ENCODE peak calls at places on chromosomes 4 and X, in eight cellular contexts. E is stimulated activated CD8-positive, alpha-beta memory T cell treated with anti-CD3 and anti-CD28 coated beads, Interleukin-7, amount 100 ng/mL, for 24 hours; M is endothelial cell; F is iris pigment epithelial cell; Q is brain microvascular endothelial cell; G is neural progenitor cell; B is EL; C is uterus. O is an unnamed sample.
A peak's percentile ranks its signal among the peaks of the same experiment; 100 is the strongest.

GRCh38 chr4:40617903-40618302 is 11.8 kb downstream of the RBM47 start:
- DNase-seq in C (no peak), G (no peak), E (no peak), B (no peak), Q (no peak), M (no peak), F (peak; percentile 58), O (no peak)

GRCh38 chrX:71618787-71619186 is 476 bp upstream of the CXCR3 start:
- DNase-seq in Q (no peak), E (no peak), G (no peak), F (no peak), C (no peak), M (no peak), B (no peak), O (no peak)

GRCh38 chr4:35986537-35986936 is 257.8 kb downstream of the ARAP2 start:
- DNase-seq in C (no peak), E (no peak), B (no peak), G (no peak), Q (no peak), M (no peak), F (no peak), O (no peak)

GRCh38 chr4:128517096-128517738 is 229.6 kb upstream of the PGRMC2 start:
- DNase-seq in B (peak; percentile 59), G (no peak), F (peak; percentile 37), E (no peak), M (no peak), Q (no peak), C (no peak), O (no peak)

GRCh38 chr4:69830529-69831269 is 29.2 kb downstream of the SULT1E1 start:
- DNase-seq in F (peak; percentile 67), E (no peak), B (no peak), G (no peak), C (no peak), M (no peak), Q (peak; percentile 62), O (no peak)

GRCh38 chrX:45172890-45173289 is 27.8 kb downstream of the DIPK2B start:
- DNase-seq in F (peak; percentile 77), Q (peak; percentile 27), B (peak; percentile 53), G (no peak), C (no peak), M (no peak), E (no peak), O (no peak)

GRCh38 chr4:158304694-158305093 is 94.4 kb downstream of the TMEM144 start:
- DNase-seq in F (no peak), C (no peak), B (no peak), Q (no peak), E (no peak), M (no peak), G (no peak), O (no peak)

GRCh38 chr4:141540643-141541042 is 95.7 kb upstream of the IL15 start:
- DNase-seq in C (no peak), F (peak; percentile 84), Q (peak; percentile 69), M (no peak), E (no peak), B (peak; percentile 35), G (no peak), O (no peak)

GRCh38 chr4:139851133-139851532 is 185.5 kb downstream of the MGST2 start:
- DNase-seq in M (no peak), G (no peak), E (no peak), F (no peak), B (no peak), C (no peak), Q (no peak), O (no peak)

GRCh38 chrX:17470136-17470535 is 95.1 kb downstream of the NHS start:
- DNase-seq in C (peak; percentile 28), E (no peak), Q (no peak), G (no peak), M (no peak), B (no peak), F (no peak), O (no peak)

GRCh38 chr4:185108669-185109068 is 34.4 kb upstream of the SLC25A4 start:
- DNase-seq in B (no peak), F (no peak), E (no peak), G (no peak), C (no peak), M (no peak), Q (no peak), O (no peak)

GRCh38 chr4:8289151-8289750 is 19.7 kb downstream of the HTRA3 start:
- DNase-seq in M (no peak), Q (no peak), B (no peak), F (no peak), C (no peak), G (no peak), E (no peak), O (no peak)

GRCh38 chr4:95601342-95601741 is 52.6 kb upstream of the UNC5C start:
- DNase-seq in M (no peak), C (no peak), B (no peak), Q (no peak), G (no peak), E (no peak), F (no peak), O (no peak)

GRCh38 chr4:41413670-41414069 is 124.3 kb upstream of the LIMCH1 start:
- DNase-seq in B (peak; percentile 68), Q (no peak), G (peak; percentile 8), C (no peak), M (no peak), E (no peak), F (peak; percentile 67), O (no peak)

GRCh38 chr4:48575964-48576363 is 85.9 kb downstream of the ZAR1 start:
- DNase-seq in E (no peak), Q (peak; percentile 81), G (no peak), B (peak; percentile 44), F (peak; percentile 80), C (no peak), M (no peak), O (no peak)

GRCh38 chr4:8177956-8178355 is 19.3 kb upstream of the ABLIM2 start:
- DNase-seq in E (no peak), C (no peak), G (no peak), Q (no peak), F (no peak), M (no peak), B (no peak), O (no peak)

GRCh38 chr4:107213880-107214279 is 177.8 kb upstream of the DKK2 start:
- DNase-seq in M (no peak), Q (no peak), E (no peak), B (peak; percentile 61), G (no peak), F (peak; percentile 58), C (no peak), O (no peak)

GRCh38 chr4:5722328-5722727 is 11.3 kb downstream of the EVC start:
- DNase-seq in G (no peak), E (no peak), M (no peak), F (peak; percentile 53), B (peak; percentile 47), Q (peak; percentile 22), C (no peak), O (no peak)

GRCh38 chr4:60926624-60927023 is 273.5 kb upstream of the ADGRL3 start:
- DNase-seq in C (no peak), F (no peak), B (no peak), E (no peak), Q (no peak), M (no peak), G (no peak), O (no peak)

GRCh38 chr4:168304744-168305459 is 13.7 kb downstream of the DDX60 start:
- DNase-seq in F (peak; percentile 22), B (peak; percentile 89), Q (peak; percentile 29), C (no peak), M (no peak), E (no peak), G (no peak), O (no peak)